ENCODE peak calls at places on chromosomes 12 and 14, in eight cellular contexts. One of them, this sample, is unnamed.

GRCh38 chr14:89773644-89774316 is 180.8 kb downstream of the EFCAB11 start:
- DNase-seq in OCI-LY7: peak; percentile 85
- DNase-seq in PC-9: peak; percentile 26
- DNase-seq in H1: peak; percentile 61
- DNase-seq in PC-3: peak; percentile 33
- DNase-seq in trophoblast cell: peak; percentile 69
- DNase-seq in GM12878: peak; percentile 56
- DNase-seq in MM.1S: peak; percentile 90
- DNase-seq in this sample: peak; percentile 65

GRCh38 chr14:66680216-66680615 is 172.3 kb downstream of the GPHN start:
- DNase-seq in OCI-LY7: no peak
- DNase-seq in PC-9: no peak
- DNase-seq in H1: no peak
- DNase-seq in PC-3: no peak
- DNase-seq in trophoblast cell: no peak
- DNase-seq in GM12878: no peak
- DNase-seq in MM.1S: no peak
- DNase-seq in this sample: no peak

GRCh38 chr14:59229653-59230406 is 41.4 kb downstream of the DAAM1 start:
- DNase-seq in OCI-LY7: no peak
- DNase-seq in PC-9: no peak
- DNase-seq in H1: no peak
- DNase-seq in PC-3: no peak
- DNase-seq in trophoblast cell: no peak
- DNase-seq in GM12878: no peak
- DNase-seq in MM.1S: no peak
- DNase-seq in this sample: no peak

GRCh38 chr14:68682166-68683103 is 110.4 kb downstream of the ZFP36L1 start:
- DNase-seq in OCI-LY7: peak; percentile 89
- DNase-seq in PC-9: peak; percentile 75
- DNase-seq in H1: no peak
- DNase-seq in PC-3: peak; percentile 95
- DNase-seq in trophoblast cell: peak; percentile 76
- DNase-seq in GM12878: peak; percentile 48
- DNase-seq in MM.1S: no peak
- DNase-seq in this sample: peak; percentile 95

GRCh38 chr12:22860926-22861325 is 236.0 kb downstream of the ETNK1 start:
- DNase-seq in OCI-LY7: no peak
- DNase-seq in PC-9: no peak
- DNase-seq in H1: no peak
- DNase-seq in PC-3: no peak
- DNase-seq in trophoblast cell: no peak
- DNase-seq in GM12878: no peak
- DNase-seq in MM.1S: no peak
- DNase-seq in this sample: no peak

GRCh38 chr14:83058068-83058467 is 1524.4 kb upstream of the SEL1L start:
- DNase-seq in OCI-LY7: no peak
- DNase-seq in PC-9: no peak
- DNase-seq in H1: no peak
- DNase-seq in PC-3: no peak
- DNase-seq in trophoblast cell: no peak
- DNase-seq in GM12878: no peak
- DNase-seq in MM.1S: no peak
- DNase-seq in this sample: no peak

GRCh38 chr14:74516451-74517155 is 23.0 kb downstream of the ISCA2 start:
- DNase-seq in OCI-LY7: no peak
- DNase-seq in PC-9: peak; percentile 86
- DNase-seq in H1: no peak
- DNase-seq in PC-3: peak; percentile 39
- DNase-seq in trophoblast cell: no peak
- DNase-seq in GM12878: no peak
- DNase-seq in MM.1S: no peak
- DNase-seq in this sample: no peak

GRCh38 chr12:80877706-80878384 is 59.9 kb downstream of the LIN7A start:
- DNase-seq in OCI-LY7: no peak
- DNase-seq in PC-9: no peak
- DNase-seq in H1: no peak
- DNase-seq in PC-3: no peak
- DNase-seq in trophoblast cell: no peak
- DNase-seq in GM12878: no peak
- DNase-seq in MM.1S: no peak
- DNase-seq in this sample: peak; percentile 45

GRCh38 chr12:123512838-123513665 is 20.5 kb downstream of the RILPL1 start:
- DNase-seq in OCI-LY7: peak; percentile 16
- DNase-seq in PC-9: no peak
- DNase-seq in H1: no peak
- DNase-seq in PC-3: no peak
- DNase-seq in trophoblast cell: no peak
- DNase-seq in GM12878: no peak
- DNase-seq in MM.1S: no peak
- DNase-seq in this sample: no peak

GRCh38 chr12:120529641-120530314 is 820 bp upstream of the COQ5 start:
- DNase-seq in OCI-LY7: peak; percentile 21
- DNase-seq in PC-9: peak; percentile 18
- DNase-seq in H1: no peak
- DNase-seq in PC-3: peak; percentile 71
- DNase-seq in trophoblast cell: peak; percentile 80
- DNase-seq in GM12878: no peak
- DNase-seq in MM.1S: peak; percentile 39
- DNase-seq in this sample: peak; percentile 42

GRCh38 chr14:23202001-23202400 is 18.5 kb upstream of the SLC7A8 start:
- DNase-seq in OCI-LY7: no peak
- DNase-seq in PC-9: no peak
- DNase-seq in H1: no peak
- DNase-seq in PC-3: no peak
- DNase-seq in trophoblast cell: no peak
- DNase-seq in GM12878: no peak
- DNase-seq in MM.1S: no peak
- DNase-seq in this sample: no peak

GRCh38 chr14:23408307-23408630 is 196 bp upstream of the MYH6 start:
- DNase-seq in OCI-LY7: no peak
- DNase-seq in PC-9: no peak
- DNase-seq in H1: no peak
- DNase-seq in PC-3: no peak
- DNase-seq in trophoblast cell: no peak
- DNase-seq in GM12878: no peak
- DNase-seq in MM.1S: no peak
- DNase-seq in this sample: no peak

GRCh38 chr12:44036875-44037443 is 201.1 kb downstream of the TMEM117 start:
- DNase-seq in OCI-LY7: no peak
- DNase-seq in PC-9: no peak
- DNase-seq in H1: no peak
- DNase-seq in PC-3: no peak
- DNase-seq in trophoblast cell: no peak
- DNase-seq in GM12878: no peak
- DNase-seq in MM.1S: no peak
- DNase-seq in this sample: no peak

GRCh38 chr12:63090716-63091115 is 60.3 kb downstream of the AVPR1A start:
- DNase-seq in OCI-LY7: no peak
- DNase-seq in PC-9: no peak
- DNase-seq in H1: no peak
- DNase-seq in PC-3: no peak
- DNase-seq in trophoblast cell: no peak
- DNase-seq in GM12878: no peak
- DNase-seq in MM.1S: no peak
- DNase-seq in this sample: no peak

GRCh38 chr12:6821271-6821673 is 349 bp upstream of the GPR162 start:
- DNase-seq in OCI-LY7: peak; percentile 43
- DNase-seq in PC-9: peak; percentile 46
- DNase-seq in H1: peak; percentile 72
- DNase-seq in PC-3: no peak
- DNase-seq in trophoblast cell: peak; percentile 8
- DNase-seq in GM12878: no peak
- DNase-seq in MM.1S: no peak
- DNase-seq in this sample: peak; percentile 70

GRCh38 chr12:67237231-67237630 is 31.9 kb upstream of the CAND1 start:
- DNase-seq in OCI-LY7: no peak
- DNase-seq in PC-9: no peak
- DNase-seq in H1: no peak
- DNase-seq in PC-3: peak; percentile 54
- DNase-seq in trophoblast cell: no peak
- DNase-seq in GM12878: no peak
- DNase-seq in MM.1S: no peak
- DNase-seq in this sample: no peak

GRCh38 chr14:68190032-68190431 is 370.5 kb downstream of the RAD51B start:
- DNase-seq in OCI-LY7: no peak
- DNase-seq in PC-9: no peak
- DNase-seq in H1: no peak
- DNase-seq in PC-3: no peak
- DNase-seq in trophoblast cell: no peak
- DNase-seq in GM12878: no peak
- DNase-seq in MM.1S: no peak
- DNase-seq in this sample: no peak

GRCh38 chr14:74834682-74835392 is 41.1 kb downstream of the PROX2 start:
- DNase-seq in OCI-LY7: no peak
- DNase-seq in PC-9: no peak
- DNase-seq in H1: no peak
- DNase-seq in PC-3: no peak
- DNase-seq in trophoblast cell: no peak
- DNase-seq in GM12878: no peak
- DNase-seq in MM.1S: no peak
- DNase-seq in this sample: peak; percentile 48

GRCh38 chr12:64701283-64701682 is 57.9 kb downstream of the GNS start:
- DNase-seq in OCI-LY7: peak; percentile 11
- DNase-seq in PC-9: no peak
- DNase-seq in H1: no peak
- DNase-seq in PC-3: no peak
- DNase-seq in trophoblast cell: no peak
- DNase-seq in GM12878: no peak
- DNase-seq in MM.1S: no peak
- DNase-seq in this sample: no peak

GRCh38 chr12:31874961-31875608 is 84.1 kb upstream of the RESF1 start:
- DNase-seq in OCI-LY7: peak; percentile 76
- DNase-seq in PC-9: peak; percentile 13
- DNase-seq in H1: no peak
- DNase-seq in PC-3: peak; percentile 48
- DNase-seq in trophoblast cell: peak; percentile 19
- DNase-seq in GM12878: no peak
- DNase-seq in MM.1S: peak; percentile 21
- DNase-seq in this sample: peak; percentile 75
- H3K79me2 ChIP-seq in OCI-LY7: no peaks in the 10 kb centered on the region
- H3K79me2 ChIP-seq in PC-9: no peaks in the 10 kb centered on the region
- H3K79me2 ChIP-seq in H1: no peaks in the 10 kb centered on the region
- H3K79me2 ChIP-seq in PC-3: no peaks in the 10 kb centered on the region
- H3K79me2 ChIP-seq in trophoblast cell: no peaks in the 10 kb centered on the region
- H3K79me2 ChIP-seq in GM12878: no peaks in the 10 kb centered on the region
- H3K79me2 ChIP-seq in MM.1S: no peaks in the 10 kb centered on the region
- H3K79me2 ChIP-seq in this sample: no peaks in the 10 kb centered on the region

GRCh38 chr14:97657609-97658008 is 860.4 kb downstream of the VRK1 start:
- DNase-seq in OCI-LY7: no peak
- DNase-seq in PC-9: no peak
- DNase-seq in H1: no peak
- DNase-seq in PC-3: no peak
- DNase-seq in trophoblast cell: no peak
- DNase-seq in GM12878: no peak
- DNase-seq in MM.1S: no peak
- DNase-seq in this sample: no peak
- H3K9me3 ChIP-seq in OCI-LY7: no peaks in the 10 kb centered on the region
- H3K9me3 ChIP-seq in PC-9: no peaks in the 10 kb centered on the region
- H3K9me3 ChIP-seq in H1: no peaks in the 10 kb centered on the region
- H3K9me3 ChIP-seq in PC-3: no peaks in the 10 kb centered on the region
- H3K9me3 ChIP-seq in trophoblast cell: no peaks in the 10 kb centered on the region
- H3K9me3 ChIP-seq in GM12878: no peaks in the 10 kb centered on the region
- H3K9me3 ChIP-seq in MM.1S: no peaks in the 10 kb centered on the region
- H3K9me3 ChIP-seq in this sample: peaks cover 6% of the 10 kb centered on the region

GRCh38 chr14:55814873-55815272 is 234.9 kb downstream of the KTN1 start:
- DNase-seq in OCI-LY7: no peak
- DNase-seq in PC-9: no peak
- DNase-seq in H1: no peak
- DNase-seq in PC-3: no peak
- DNase-seq in trophoblast cell: no peak
- DNase-seq in GM12878: no peak
- DNase-seq in MM.1S: no peak
- DNase-seq in this sample: peak; percentile 29

GRCh38 chr14:55816225-55816624 is 236.2 kb downstream of the KTN1 start:
- DNase-seq in OCI-LY7: no peak
- DNase-seq in PC-9: no peak
- DNase-seq in H1: no peak
- DNase-seq in PC-3: no peak
- DNase-seq in trophoblast cell: no peak
- DNase-seq in GM12878: no peak
- DNase-seq in MM.1S: no peak
- DNase-seq in this sample: no peak

GRCh38 chr14:55807992-55808391 is 228.0 kb downstream of the KTN1 start:
- DNase-seq in OCI-LY7: no peak
- DNase-seq in PC-9: no peak
- DNase-seq in H1: no peak
- DNase-seq in PC-3: no peak
- DNase-seq in trophoblast cell: peak; percentile 18
- DNase-seq in GM12878: no peak
- DNase-seq in MM.1S: no peak
- DNase-seq in this sample: no peak

GRCh38 chr14:55814064-55814463 is 234.1 kb downstream of the KTN1 start:
- DNase-seq in OCI-LY7: no peak
- DNase-seq in PC-9: no peak
- DNase-seq in H1: no peak
- DNase-seq in PC-3: peak; percentile 59
- DNase-seq in trophoblast cell: no peak
- DNase-seq in GM12878: no peak
- DNase-seq in MM.1S: no peak
- DNase-seq in this sample: no peak

DNA sequence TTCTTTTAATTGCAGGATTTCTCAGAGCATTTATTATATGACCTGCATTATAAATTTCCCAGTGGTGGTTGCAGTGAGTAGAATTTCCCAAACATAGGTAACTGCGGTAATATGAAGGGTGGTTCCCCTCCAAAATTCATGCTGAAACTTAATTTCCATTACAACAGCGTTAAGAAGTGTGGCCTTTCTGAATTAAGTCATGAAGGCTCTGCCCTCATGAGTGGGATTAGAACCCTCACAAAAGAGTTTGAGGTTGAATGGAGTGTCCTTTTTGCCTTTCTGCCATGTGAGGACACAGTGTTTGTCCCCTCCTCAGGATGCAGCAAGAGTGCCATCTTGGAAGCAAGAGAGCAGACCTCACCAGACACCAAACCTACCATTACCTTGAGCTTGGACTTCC is 233.6 kb downstream of the KTN1 start:
- DNase-seq in OCI-LY7: no peak
- DNase-seq in PC-9: no peak
- DNase-seq in H1: no peak
- DNase-seq in PC-3: no peak
- DNase-seq in trophoblast cell: no peak
- DNase-seq in GM12878: no peak
- DNase-seq in MM.1S: no peak
- DNase-seq in this sample: no peak
- H2AFZ ChIP-seq in OCI-LY7: no peak overlapping the region
- H2AFZ ChIP-seq in PC-9: no peak overlapping the region
- H2AFZ ChIP-seq in H1: no peak overlapping the region
- H2AFZ ChIP-seq in PC-3: peak overlapping the region; percentile 44
- H2AFZ ChIP-seq in trophoblast cell: no peak overlapping the region
- H2AFZ ChIP-seq in GM12878: no peak overlapping the region
- H2AFZ ChIP-seq in MM.1S: no peak overlapping the region
- H2AFZ ChIP-seq in this sample: no peak overlapping the region

DNA sequence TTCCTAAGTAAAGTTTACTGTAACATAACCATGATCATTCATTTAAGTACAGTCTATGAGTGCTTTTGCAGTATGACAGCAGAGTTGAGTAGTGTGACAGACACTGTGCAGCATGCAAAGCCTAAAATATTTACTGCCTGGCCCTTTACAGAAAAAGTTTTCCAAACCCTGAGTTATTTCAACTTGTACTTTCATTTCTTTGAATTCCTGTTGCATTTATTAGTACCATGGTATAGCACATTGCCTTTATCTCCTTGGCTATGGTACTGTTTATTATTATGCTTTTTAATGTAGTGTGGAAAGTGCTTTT is 6.2 kb downstream of the ARHGAP5 start:
- DNase-seq in OCI-LY7: no peak
- DNase-seq in PC-9: no peak
- DNase-seq in H1: no peak
- DNase-seq in PC-3: no peak
- DNase-seq in trophoblast cell: no peak
- DNase-seq in GM12878: no peak
- DNase-seq in MM.1S: no peak
- DNase-seq in this sample: no peak
- H3K79me2 ChIP-seq in OCI-LY7: no peaks in the 10 kb centered on the region
- H3K79me2 ChIP-seq in PC-9: peaks cover 94% of the 10 kb centered on the region
- H3K79me2 ChIP-seq in H1: peaks cover 100% of the 10 kb centered on the region
- H3K79me2 ChIP-seq in PC-3: peaks cover 99% of the 10 kb centered on the region
- H3K79me2 ChIP-seq in trophoblast cell: peaks cover 5% of the 10 kb centered on the region
- H3K79me2 ChIP-seq in GM12878: peaks cover 4% of the 10 kb centered on the region
- H3K79me2 ChIP-seq in MM.1S: peaks cover 51% of the 10 kb centered on the region
- H3K79me2 ChIP-seq in this sample: peaks cover 98% of the 10 kb centered on the region